ENCODE peak calls at places on chromosomes 12 and 14, in five cellular contexts. C is H7; P is fibroblast of mammary gland; S is CD8-positive, alpha-beta T cell; R is A549. U is an unnamed sample.

GRCh38 chr14:30779210-30779609 is 95.1 kb upstream of the COCH start:
- DNase-seq in P (peak; percentile 48), C (no peak), S (no peak), R (no peak), U (no peak)

GRCh38 chr12:103442187-103442564 is 53.6 kb downstream of the C12orf42 start:
- DNase-seq in R (no peak), C (no peak), S (no peak), P (no peak), U (no peak)

GRCh38 chr12:23543767-23544166 is 405.7 kb downstream of the SOX5 start:
- DNase-seq in P (no peak), S (no peak), C (no peak), R (no peak), U (no peak)

GRCh38 chr12:44837114-44837800 is 38.9 kb downstream of the NELL2 start:
- DNase-seq in S (no peak), R (no peak), C (no peak), P (no peak), U (no peak)

GRCh38 chr12:90574676-90575075 is 380.3 kb downstream of the CCER1 start:
- DNase-seq in P (no peak), S (no peak), R (no peak), C (no peak), U (no peak)

GRCh38 chr12:6141048-6141447 is 16.6 kb upstream of the VWF start:
- DNase-seq in S (no peak), C (no peak), P (peak; percentile 15), R (no peak), U (no peak)

GRCh38 chr12:86122846-86123468 is 133.2 kb downstream of the MGAT4C start:
- DNase-seq in C (no peak), S (no peak), R (no peak), P (no peak), U (no peak)

GRCh38 chr14:81066672-81067071 is 111.3 kb downstream of the TSHR start:
- DNase-seq in P (no peak), S (no peak), R (no peak), C (no peak), U (no peak)

GRCh38 chr14:99744199-99744872 is 48.9 kb upstream of the EML1 start:
- DNase-seq in S (no peak), C (peak; percentile 85), R (no peak), P (peak; percentile 54), U (peak; percentile 86)

GRCh38 chr14:87837306-87837705 is 155.7 kb downstream of the GALC start:
- DNase-seq in P (no peak), R (no peak), C (no peak), S (no peak), U (no peak)